ENCODE peak calls at places on chromosomes 6 and 20, in six cellular contexts. One of them, this sample, is unnamed.

GRCh38 chr6:12693122-12693521 is 23.4 kb upstream of the PHACTR1 start:
- DNase-seq in K562: no peak
- DNase-seq in GM12878: no peak
- DNase-seq in HCT116: no peak
- DNase-seq in SK-N-SH: no peak
- DNase-seq in HepG2: no peak
- DNase-seq in this sample: no peak

GRCh38 chr6:157187182-157188093 is 135.9 kb downstream of the TMEM242 start:
- DNase-seq in SK-N-SH: no peak
- DNase-seq in HCT116: no peak
- DNase-seq in K562: no peak
- DNase-seq in GM12878: no peak
- DNase-seq in HepG2: peak
- DNase-seq in this sample: no peak

GRCh38 chr6:87832025-87832825 is 130.2 kb upstream of the AKIRIN2 start:
- DNase-seq in HCT116: no peak
- DNase-seq in K562: no peak
- DNase-seq in SK-N-SH: peak
- DNase-seq in GM12878: peak
- DNase-seq in HepG2: no peak
- DNase-seq in this sample: peak

GRCh38 chr6:4057036-4057435 is 21.9 kb downstream of the FAM217A start:
- DNase-seq in SK-N-SH: no peak
- DNase-seq in K562: no peak
- DNase-seq in HepG2: no peak
- DNase-seq in HCT116: no peak
- DNase-seq in GM12878: no peak
- DNase-seq in this sample: no peak

GRCh38 chr6:87914637-87915395 is 132.8 kb upstream of the SPACA1 start:
- DNase-seq in HCT116: no peak
- DNase-seq in K562: no peak
- DNase-seq in HepG2: no peak
- DNase-seq in SK-N-SH: no peak
- DNase-seq in GM12878: no peak
- DNase-seq in this sample: peak

GRCh38 chr6:159875194-159875593 is 15.6 kb upstream of the MAS1 start:
- DNase-seq in GM12878: peak
- DNase-seq in HCT116: no peak
- DNase-seq in HepG2: peak
- DNase-seq in SK-N-SH: no peak
- DNase-seq in K562: no peak
- DNase-seq in this sample: no peak

GRCh38 chr6:90375681-90376439 is 79.2 kb upstream of the BACH2 start:
- DNase-seq in HepG2: no peak
- DNase-seq in SK-N-SH: no peak
- DNase-seq in HCT116: no peak
- DNase-seq in GM12878: no peak
- DNase-seq in K562: no peak
- DNase-seq in this sample: no peak

GRCh38 chr6:105781248-105781647 is 304.9 kb upstream of the PRDM1 start:
- DNase-seq in GM12878: no peak
- DNase-seq in HCT116: peak
- DNase-seq in HepG2: no peak
- DNase-seq in K562: peak
- DNase-seq in SK-N-SH: no peak
- DNase-seq in this sample: no peak

GRCh38 chr20:38210741-38211140 is 45.7 kb upstream of the TGM2 start:
- DNase-seq in HepG2: no peak
- DNase-seq in K562: peak
- DNase-seq in HCT116: no peak
- DNase-seq in GM12878: no peak
- DNase-seq in SK-N-SH: no peak
- DNase-seq in this sample: no peak

GRCh38 chr20:25865715-25866656 is 169.3 kb upstream of the ZNF337 start:
- DNase-seq in HepG2: peak
- DNase-seq in SK-N-SH: peak
- DNase-seq in HCT116: peak
- DNase-seq in GM12878: no peak
- DNase-seq in K562: peak
- DNase-seq in this sample: peak

GRCh38 chr20:48489046-48489463 is 338.7 kb downstream of the PREX1 start:
- DNase-seq in HCT116: no peak
- DNase-seq in K562: no peak
- DNase-seq in SK-N-SH: no peak
- DNase-seq in HepG2: no peak
- DNase-seq in GM12878: peak
- DNase-seq in this sample: no peak

GRCh38 chr20:59835057-59835447 is 98.4 kb downstream of the SYCP2 start:
- DNase-seq in GM12878: no peak
- DNase-seq in HCT116: no peak
- DNase-seq in HepG2: no peak
- DNase-seq in K562: no peak
- DNase-seq in SK-N-SH: no peak
- DNase-seq in this sample: no peak

GRCh38 chr6:7137335-7138106 is 29.8 kb downstream of the RREB1 start:
- DNase-seq in HepG2: no peak
- DNase-seq in GM12878: no peak
- DNase-seq in SK-N-SH: no peak
- DNase-seq in HCT116: no peak
- DNase-seq in K562: peak
- DNase-seq in this sample: peak

GRCh38 chr6:7135755-7136154 is 28.0 kb downstream of the RREB1 start:
- DNase-seq in GM12878: no peak
- DNase-seq in HCT116: no peak
- DNase-seq in HepG2: no peak
- DNase-seq in SK-N-SH: no peak
- DNase-seq in K562: peak
- DNase-seq in this sample: no peak

GRCh38 chr6:7136859-7137334 is 29.1 kb downstream of the RREB1 start:
- DNase-seq in HepG2: no peak
- DNase-seq in SK-N-SH: no peak
- DNase-seq in HCT116: no peak
- DNase-seq in K562: no peak
- DNase-seq in GM12878: peak
- DNase-seq in this sample: no peak

GRCh38 chr6:7132398-7132797 is 24.6 kb downstream of the RREB1 start:
- DNase-seq in GM12878: no peak
- DNase-seq in HepG2: no peak
- DNase-seq in SK-N-SH: no peak
- DNase-seq in HCT116: no peak
- DNase-seq in K562: no peak
- DNase-seq in this sample: no peak

GRCh38 chr6:7134999-7135735 is 27.4 kb downstream of the RREB1 start:
- DNase-seq in HCT116: no peak
- DNase-seq in K562: no peak
- DNase-seq in HepG2: no peak
- DNase-seq in GM12878: no peak
- DNase-seq in SK-N-SH: no peak
- DNase-seq in this sample: no peak
- TF ChIP-seq JUND in HCT116: no peak
- TF ChIP-seq JUND in K562: no peak
- TF ChIP-seq JUND in HepG2: no peak
- TF ChIP-seq JUND in GM12878: no peak
- TF ChIP-seq JUND in SK-N-SH: no peak
- TF ChIP-seq JUND in this sample: no peak

GRCh38 chr20:33475381-33476160 is 14.3 kb upstream of the CBFA2T2 start:
- DNase-seq in GM12878: no peak
- DNase-seq in HepG2: no peak
- DNase-seq in K562: peak
- DNase-seq in HCT116: no peak
- DNase-seq in SK-N-SH: no peak
- DNase-seq in this sample: no peak
- TF ChIP-seq JUND in GM12878: no peak
- TF ChIP-seq JUND in HepG2: no peak
- TF ChIP-seq JUND in K562: no peak
- TF ChIP-seq JUND in HCT116: no peak
- TF ChIP-seq JUND in SK-N-SH: no peak
- TF ChIP-seq JUND in this sample: no peak

DNA sequence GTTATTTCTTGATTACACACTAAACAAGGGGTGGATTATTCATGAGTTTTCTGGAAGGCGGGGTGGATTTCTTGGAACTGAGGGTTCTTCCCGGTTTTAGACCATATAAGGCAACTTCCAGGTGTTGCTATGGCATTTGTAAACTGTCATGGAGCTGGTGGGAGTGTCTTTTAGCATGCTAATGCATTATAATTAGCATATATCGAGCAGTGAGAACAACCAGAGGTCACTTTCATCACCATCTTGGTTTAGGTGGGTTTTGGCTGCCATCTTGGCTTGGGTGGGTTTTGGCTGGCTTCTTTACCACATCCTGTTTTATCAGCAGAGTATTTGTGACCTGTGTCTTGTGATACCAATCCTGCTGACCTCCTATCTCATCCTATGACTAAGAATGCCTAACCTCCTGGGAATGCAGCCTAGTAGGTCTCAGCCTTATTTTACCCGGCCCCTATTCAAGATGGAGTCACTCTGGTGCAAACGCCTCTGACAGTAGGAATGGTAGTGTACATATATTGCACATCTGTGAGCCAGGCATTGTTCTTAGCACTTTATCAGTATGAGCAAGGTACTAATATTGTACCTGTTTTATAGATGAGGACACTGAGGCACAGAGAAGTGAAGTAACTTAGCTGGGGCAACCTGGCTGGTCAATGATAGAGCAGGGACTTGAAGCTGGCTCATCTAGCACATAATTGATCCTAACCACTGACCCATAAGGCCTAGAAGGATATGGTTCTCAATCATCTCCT is 203.7 kb downstream of the NFATC2 start:
- DNase-seq in HCT116: no peak
- DNase-seq in GM12878: no peak
- DNase-seq in K562: peak
- DNase-seq in HepG2: no peak
- DNase-seq in SK-N-SH: no peak
- DNase-seq in this sample: no peak
- TF ChIP-seq JUND in HCT116: no peak
- TF ChIP-seq JUND in GM12878: no peak
- TF ChIP-seq JUND in K562: peak
- TF ChIP-seq JUND in HepG2: no peak
- TF ChIP-seq JUND in SK-N-SH: no peak
- TF ChIP-seq JUND in this sample: no peak

GRCh38 chr6:111950661-111951426 is 77.6 kb upstream of the FYN start:
- DNase-seq in GM12878: no peak
- DNase-seq in K562: no peak
- DNase-seq in SK-N-SH: peak
- DNase-seq in HCT116: no peak
- DNase-seq in HepG2: no peak
- DNase-seq in this sample: peak

GRCh38 chr6:111949546-111949945 is 76.3 kb upstream of the FYN start:
- DNase-seq in GM12878: no peak
- DNase-seq in SK-N-SH: no peak
- DNase-seq in HepG2: no peak
- DNase-seq in K562: no peak
- DNase-seq in HCT116: no peak
- DNase-seq in this sample: no peak

GRCh38 chr6:111952326-111952725 is 79.1 kb upstream of the FYN start:
- DNase-seq in SK-N-SH: no peak
- DNase-seq in GM12878: no peak
- DNase-seq in HepG2: no peak
- DNase-seq in K562: no peak
- DNase-seq in HCT116: no peak
- DNase-seq in this sample: no peak

GRCh38 chr6:111952821-111953535 is 79.7 kb upstream of the FYN start:
- DNase-seq in GM12878: no peak
- DNase-seq in HCT116: no peak
- DNase-seq in SK-N-SH: no peak
- DNase-seq in K562: no peak
- DNase-seq in HepG2: no peak
- DNase-seq in this sample: no peak

GRCh38 chr6:111951439-111952140 is 78.3 kb upstream of the FYN start:
- DNase-seq in K562: no peak
- DNase-seq in HCT116: no peak
- DNase-seq in GM12878: no peak
- DNase-seq in HepG2: no peak
- DNase-seq in SK-N-SH: no peak
- DNase-seq in this sample: no peak
- TF ChIP-seq JUND in K562: no peak
- TF ChIP-seq JUND in HCT116: no peak
- TF ChIP-seq JUND in GM12878: no peak
- TF ChIP-seq JUND in HepG2: no peak
- TF ChIP-seq JUND in SK-N-SH: no peak
- TF ChIP-seq JUND in this sample: no peak

DNA sequence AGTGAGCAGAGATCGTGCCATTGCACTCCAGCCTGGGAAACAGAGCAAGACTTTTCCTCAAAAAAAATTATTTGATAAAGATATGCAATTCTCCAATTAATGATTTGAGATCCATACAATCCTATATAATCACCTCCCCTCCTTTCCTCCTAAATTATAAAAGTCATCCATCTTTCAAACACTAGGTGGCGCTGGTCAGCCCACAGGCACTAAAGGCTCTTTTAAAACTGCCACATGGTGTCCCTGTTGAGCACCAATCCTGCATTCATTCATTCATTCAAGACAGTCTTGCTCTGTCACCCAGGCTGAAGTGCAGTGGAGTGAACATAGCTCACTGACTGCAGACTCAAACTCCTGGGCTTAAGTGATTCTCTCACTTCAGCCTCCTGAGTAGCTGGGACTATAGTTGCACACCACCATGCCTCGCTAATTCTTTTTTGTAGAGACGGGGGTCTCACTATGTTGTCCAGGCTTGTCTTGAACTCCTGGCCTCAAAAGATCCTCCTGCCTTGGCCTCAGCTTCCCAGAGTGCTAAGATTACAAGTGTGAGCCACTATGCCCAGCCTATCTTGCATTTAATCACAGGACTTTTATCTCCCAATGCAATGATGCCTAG is 58.7 kb upstream of the SLC2A12 start:
- DNase-seq in HepG2: peak
- DNase-seq in HCT116: peak
- DNase-seq in GM12878: no peak
- DNase-seq in SK-N-SH: peak
- DNase-seq in K562: peak
- DNase-seq in this sample: peak
- TF ChIP-seq JUND in HepG2: no peak
- TF ChIP-seq JUND in HCT116: no peak
- TF ChIP-seq JUND in GM12878: no peak
- TF ChIP-seq JUND in SK-N-SH: no peak
- TF ChIP-seq JUND in K562: no peak
- TF ChIP-seq JUND in this sample: no peak

This sample was measured in T47D.